ENCODE peak calls at places on chromosomes 3 and 15, in eight cellular contexts. T is MM.1S; Y is amygdala; O is Daoy; E is kidney glomerular epithelial cell; R is iPS-NIHi11; K is stimulated activated CD4-positive, alpha-beta T cell treated with anti-CD3 and anti-CD28 coated beads, Interleukin-1b, Interleukin-23, amount 100 ng/mL, for 48 hours; N is NCI-H1417. J is an unnamed sample.

GRCh38 chr15:55796321-55796965 is 53.5 kb upstream of the PRTG start:
- DNase-seq in T (no peak), Y (no peak), O (peak; percentile 42), E (peak; percentile 33), R (no peak), K (no peak), N (no peak), J (no peak)

GRCh38 chr15:26126070-26126469 is 262.9 kb upstream of the ATP10A start:
- DNase-seq in T (no peak), Y (peak; percentile 4), O (no peak), E (no peak), R (no peak), K (no peak), N (no peak), J (peak; percentile 85)

GRCh38 chr3:134375542-134376384 is 1.5 kb upstream of the AMOTL2 start:
- DNase-seq in T (no peak), Y (no peak), O (no peak), E (no peak), R (no peak), K (no peak), N (no peak), J (no peak)

GRCh38 chr3:134854285-134854684 is 59.2 kb downstream of the EPHB1 start:
- DNase-seq in T (no peak), Y (no peak), O (no peak), E (no peak), R (no peak), K (no peak), N (no peak), J (no peak)

GRCh38 chr3:67414740-67415139 is 239.7 kb downstream of the SUCLG2 start:
- DNase-seq in T (no peak), Y (no peak), O (no peak), E (no peak), R (no peak), K (no peak), N (no peak), J (no peak)

GRCh38 chr15:84826369-84826823 is 9.2 kb downstream of the ALPK3 start:
- DNase-seq in T (no peak), Y (no peak), O (peak; percentile 36), E (no peak), R (peak; percentile 82), K (no peak), N (no peak), J (no peak)

GRCh38 chr3:170128977-170129431 is 52.5 kb downstream of the PHC3 start:
- DNase-seq in T (peak; percentile 42), Y (no peak), O (peak; percentile 6), E (no peak), R (peak; percentile 25), K (peak; percentile 27), N (no peak), J (no peak)

GRCh38 chr3:16916840-16917239 is 32.1 kb downstream of the PLCL2 start:
- DNase-seq in T (no peak), Y (no peak), O (peak; percentile 10), E (no peak), R (no peak), K (peak; percentile 47), N (no peak), J (no peak)

GRCh38 chr3:195077611-195078540 is 193.1 kb downstream of the XXYLT1 start:
- DNase-seq in T (no peak), Y (no peak), O (no peak), E (no peak), R (no peak), K (no peak), N (no peak), J (no peak)